ENCODE peak calls at places on chromosome 11, in five cellular contexts. B is transverse colon, J is uterus, I is A673, S is upper lobe of left lung. L is an unnamed sample.

GRCh38 chr11:98711011-98711410 is 309.7 kb upstream of the CNTN5 start:
- DNase-seq in B (no peak), J (no peak), I (no peak), S (no peak), L (no peak)

GRCh38 chr11:107969219-107969618 is 39.5 kb upstream of the CUL5 start:
- DNase-seq in B (no peak), J (no peak), I (no peak), S (no peak), L (no peak)

GRCh38 chr11:59611570-59612565 is 3.7 kb downstream of the OSBP start:
- DNase-seq in B (peak), J (no peak), I (no peak), S (no peak), L (no peak)

GRCh38 chr11:76567261-76567660 is 103.3 kb downstream of the LRRC32 start:
- DNase-seq in B (no peak), J (no peak), I (no peak), S (no peak), L (no peak)

GRCh38 chr11:125345706-125346561 is 150.1 kb downstream of the FEZ1 start:
- DNase-seq in B (peak), J (peak), I (peak), S (peak), L (peak)

GRCh38 chr11:94740083-94740974 is 27.8 kb upstream of the AMOTL1 start:
- DNase-seq in B (peak), J (peak), I (peak), S (no peak), L (peak)

GRCh38 chr11:2300290-2300935 is 1.3 kb downstream of the C11orf21 start:
- DNase-seq in B (no peak), J (no peak), I (no peak), S (peak), L (peak)

GRCh38 chr11:43943931-43944751 is 1.7 kb downstream of the C11orf96 start:
- DNase-seq in B (no peak), J (no peak), I (no peak), S (no peak), L (no peak)

GRCh38 chr11:7514099-7514725 is 413 bp downstream of the PPFIBP2 start:
- DNase-seq in B (peak), J (no peak), I (no peak), S (no peak), L (no peak)

GRCh38 chr11:27456140-27456801 is 16.3 kb downstream of the LGR4 start:
- DNase-seq in B (no peak), J (no peak), I (peak), S (no peak), L (no peak)

GRCh38 chr11:94400839-94401772 is at the start of gene GPR83:
- DNase-seq in B (no peak), J (no peak), I (peak), S (no peak), L (no peak)

GRCh38 chr11:102456381-102456780 is 3.8 kb upstream of the TMEM123 start:
- DNase-seq in B (no peak), J (no peak), I (no peak), S (peak), L (no peak)

GRCh38 chr11:12673924-12674570 is at the start of gene TEAD1:
- DNase-seq in B (peak), J (peak), I (peak), S (peak), L (peak)

GRCh38 chr11:73399159-73400090 is 23.2 kb downstream of the RELT start:
- DNase-seq in B (no peak), J (no peak), I (no peak), S (no peak), L (no peak)

GRCh38 chr11:62217191-62217748 is 8.8 kb downstream of the SCGB2A1 start:
- DNase-seq in B (no peak), J (no peak), I (peak), S (no peak), L (no peak)

GRCh38 chr11:76141901-76142300 is 64.4 kb downstream of the WNT11 start:
- DNase-seq in B (no peak), J (no peak), I (no peak), S (no peak), L (no peak)

GRCh38 chr11:8068605-8069221 is 12.3 kb upstream of the TUB start:
- DNase-seq in B (peak), J (peak), I (peak), S (no peak), L (no peak)

GRCh38 chr11:70462818-70463477 is 64.6 kb downstream of the CTTN start:
- DNase-seq in B (no peak), J (no peak), I (peak), S (no peak), L (peak)

GRCh38 chr11:34650528-34650927 is 29.6 kb downstream of the EHF start:
- DNase-seq in B (no peak), J (no peak), I (peak), S (peak), L (no peak)

GRCh38 chr11:31769241-31769640 is 41.9 kb downstream of the PAX6 start:
- DNase-seq in B (no peak), J (no peak), I (no peak), S (no peak), L (no peak)

GRCh38 chr11:36007127-36007824 is 63.4 kb downstream of the LDLRAD3 start:
- DNase-seq in B (no peak), J (no peak), I (no peak), S (no peak), L (no peak)

GRCh38 chr11:122633219-122633829 is 22.2 kb upstream of the UBASH3B start:
- DNase-seq in B (no peak), J (no peak), I (peak), S (no peak), L (peak)

GRCh38 chr11:74417860-74418508 is 19.8 kb upstream of the PGM2L1 start:
- DNase-seq in B (no peak), J (no peak), I (peak), S (no peak), L (no peak)

GRCh38 chr11:15800121-15800800 is 556.1 kb downstream of the SOX6 start:
- DNase-seq in B (peak), J (no peak), I (peak), S (peak), L (peak)

GRCh38 chr11:121119444-121119843 is 18.4 kb downstream of the TECTA start:
- DNase-seq in B (no peak), J (no peak), I (peak), S (no peak), L (no peak)

GRCh38 chr11:121318848-121319834 is 26.6 kb downstream of the SC5D start:
- DNase-seq in B (no peak), J (no peak), I (peak), S (no peak), L (no peak)

DNA sequence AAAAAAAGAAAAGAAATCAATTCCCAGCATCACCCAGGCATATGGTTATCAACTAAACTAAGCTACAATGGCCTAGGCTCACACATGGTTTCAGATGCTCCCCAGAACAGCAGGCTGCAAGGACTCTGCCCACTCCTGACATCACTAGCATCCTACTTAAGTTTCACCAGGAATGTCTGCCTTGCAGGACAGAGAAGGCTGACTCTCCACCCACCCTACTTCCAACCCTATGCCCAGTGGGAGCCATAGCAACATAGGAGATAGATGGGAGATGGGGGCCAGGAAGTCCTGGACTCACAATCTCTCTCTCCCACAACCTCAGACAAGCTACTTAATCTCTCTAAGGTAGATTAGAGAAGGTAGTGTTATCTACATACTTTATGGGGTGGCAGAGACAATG is 586.2 kb downstream of the BUD13 start:
- DNase-seq in B (no peak), J (no peak), I (no peak), S (no peak), L (no peak)
- H3K27ac ChIP-seq in B (no peak), J (no peak), I (no peak), S (no peak), L (no peak)

GRCh38 chr11:14345668-14346067 is 13.3 kb downstream of the RRAS2 start:
- DNase-seq in B (no peak), J (no peak), I (no peak), S (no peak), L (no peak)

GRCh38 chr11:14339356-14339755 is 19.6 kb downstream of the RRAS2 start:
- DNase-seq in B (no peak), J (no peak), I (no peak), S (no peak), L (no peak)

GRCh38 chr11:14340721-14341120 is 18.3 kb downstream of the RRAS2 start:
- DNase-seq in B (no peak), J (no peak), I (no peak), S (no peak), L (no peak)

GRCh38 chr11:14342906-14343305 is 16.1 kb downstream of the RRAS2 start:
- DNase-seq in B (no peak), J (no peak), I (peak), S (no peak), L (no peak)

DNA sequence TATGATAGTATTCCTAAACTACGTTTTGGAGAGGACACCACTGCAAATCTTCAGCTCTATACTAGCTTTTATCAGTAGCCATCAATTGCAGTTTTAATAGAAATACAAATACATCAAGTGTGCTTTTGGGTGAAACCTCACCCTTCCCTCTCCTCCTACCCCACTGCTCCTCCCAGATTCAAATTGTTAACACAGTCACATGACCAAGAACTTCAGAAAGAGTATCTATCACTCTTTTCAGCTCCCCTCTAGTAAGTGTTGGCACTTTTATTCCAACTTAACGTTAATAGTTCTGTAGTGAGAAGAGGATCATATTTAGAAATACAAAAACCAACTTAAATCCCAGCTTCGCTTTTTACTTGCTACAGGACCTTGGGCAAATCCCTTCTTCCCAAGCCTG is 17.0 kb downstream of the RRAS2 start:
- DNase-seq in B (no peak), J (no peak), I (no peak), S (no peak), L (no peak)
- H3K4me3 ChIP-seq in B (no peak), J (no peak), I (no peak), S (no peak), L (no peak)

GRCh38 chr11:13701506-13701905 is 33.0 kb downstream of the FAR1 start:
- DNase-seq in B (no peak), J (no peak), I (no peak), S (no peak), L (no peak)
- TF ChIP-seq CTCF in B (no peak), J (no peak), I (no peak), S (no peak), L (no peak)

GRCh38 chr11:47991894-47992293 is 11.5 kb downstream of the PTPRJ start:
- DNase-seq in B (no peak), J (no peak), I (no peak), S (no peak), L (no peak)
- H3K27ac ChIP-seq in B (peak), J (no peak), I (no peak), S (peak), L (no peak)

L was measured in dorsolateral prefrontal cortex.